ENCODE peak calls at places on chromosomes 6 and 20, in five cellular contexts. B is right atrium auricular region, I is cardiac fibroblast, P is NCI-H345, E is head of caudate nucleus. F is an unnamed sample.

GRCh38 chr20:20593447-20594170 is 118.8 kb downstream of the RALGAPA2 start:
- DNase-seq in B (no peak), I (peak), P (peak), E (no peak), F (no peak)

GRCh38 chr6:170271771-170272314 is 19.0 kb downstream of the DLL1 start:
- DNase-seq in B (peak), I (no peak), P (no peak), E (no peak), F (no peak)

GRCh38 chr20:44993343-44993742 is 27.0 kb downstream of the STK4 start:
- DNase-seq in B (no peak), I (peak), P (no peak), E (no peak), F (no peak)

GRCh38 chr20:32559753-32560380 is 25.3 kb downstream of the NOL4L start:
- DNase-seq in B (no peak), I (no peak), P (no peak), E (no peak), F (no peak)

GRCh38 chr6:30556714-30556963 is 350 bp upstream of the GNL1 start:
- DNase-seq in B (peak), I (no peak), P (no peak), E (no peak), F (peak)

GRCh38 chr6:156396791-156397418 is 380.3 kb upstream of the ARID1B start:
- DNase-seq in B (no peak), I (no peak), P (no peak), E (peak), F (no peak)

GRCh38 chr6:144127097-144127496 is 23.2 kb upstream of the STX11 start:
- DNase-seq in B (no peak), I (no peak), P (no peak), E (no peak), F (no peak)

GRCh38 chr20:1567392-1568165 is 10.1 kb upstream of the SIRPD start:
- DNase-seq in B (no peak), I (peak), P (no peak), E (no peak), F (no peak)

GRCh38 chr6:28446818-28447511 is 3.7 kb upstream of the ZSCAN23 start:
- DNase-seq in B (no peak), I (no peak), P (peak), E (peak), F (no peak)

GRCh38 chr20:62353289-62354030 is 13.7 kb downstream of the LAMA5 start:
- DNase-seq in B (no peak), I (no peak), P (no peak), E (no peak), F (no peak)

GRCh38 chr6:170231496-170232185 is 59.2 kb downstream of the DLL1 start:
- DNase-seq in B (no peak), I (no peak), P (no peak), E (no peak), F (no peak)

GRCh38 chr20:41428285-41428684 is 61.7 kb upstream of the EMILIN3 start:
- DNase-seq in B (no peak), I (peak), P (no peak), E (no peak), F (no peak)

GRCh38 chr6:2132911-2133310 is 112.5 kb downstream of the GMDS start:
- DNase-seq in B (no peak), I (no peak), P (no peak), E (no peak), F (no peak)

GRCh38 chr6:148263010-148263409 is 79.6 kb upstream of the SASH1 start:
- DNase-seq in B (no peak), I (no peak), P (no peak), E (no peak), F (no peak)

GRCh38 chr20:42191140-42191860 is 573.1 kb upstream of the CHD6 start:
- DNase-seq in B (no peak), I (no peak), P (no peak), E (no peak), F (no peak)

GRCh38 chr6:137661601-137662000 is 167.4 kb upstream of the OLIG3 start:
- DNase-seq in B (no peak), I (peak), P (no peak), E (no peak), F (no peak)

GRCh38 chr6:156686429-156686939 is 90.7 kb upstream of the ARID1B start:
- DNase-seq in B (no peak), I (peak), P (peak), E (no peak), F (peak)

GRCh38 chr20:58224974-58225373 is 3.5 kb downstream of the ANKRD60 start:
- DNase-seq in B (no peak), I (no peak), P (no peak), E (no peak), F (no peak)

GRCh38 chr6:99426454-99426762 is 1.3 kb upstream of the PNISR start:
- DNase-seq in B (no peak), I (no peak), P (no peak), E (no peak), F (no peak)

GRCh38 chr6:75235271-75235670 is 8.3 kb downstream of the COX7A2 start:
- DNase-seq in B (no peak), I (no peak), P (no peak), E (no peak), F (no peak)

GRCh38 chr6:74733830-74734591 is 471.8 kb downstream of the COL12A1 start:
- DNase-seq in B (no peak), I (peak), P (no peak), E (no peak), F (no peak)